ENCODE peak calls at places on chromosomes 2 and 18, in ten cellular contexts. M, W, C, F, P, N, E, I, U and Y are unnamed samples.

GRCh38 chr2:41329075-41329474 is 718.7 kb upstream of the PKDCC start:
- DNase-seq in M (no peak), N (no peak), E (no peak), I (no peak), W (no peak), U (no peak), F (no peak), C (no peak), P (no peak), Y (no peak)

GRCh38 chr2:66833036-66833435 is 398.1 kb downstream of the MEIS1 start:
- DNase-seq in I (no peak), E (no peak), W (no peak), P (no peak), F (peak), N (no peak), U (no peak), M (no peak), C (no peak), Y (no peak)

GRCh38 chr2:195899226-195899625 is 169.4 kb downstream of the DNAH7 start:
- DNase-seq in M (no peak), E (no peak), P (no peak), I (no peak), W (no peak), C (no peak), N (no peak), U (no peak), F (peak), Y (no peak)

GRCh38 chr2:45433363-45433762 is 177.7 kb downstream of the SRBD1 start:
- DNase-seq in E (no peak), C (no peak), U (no peak), F (no peak), N (no peak), W (no peak), M (no peak), I (no peak), P (no peak), Y (no peak)

GRCh38 chr2:69309336-69310048 is 77.5 kb downstream of the GFPT1 start:
- DNase-seq in P (no peak), N (no peak), W (no peak), E (no peak), I (peak), M (peak), U (no peak), F (peak), C (no peak), Y (no peak)

GRCh38 chr2:9149388-9149660 is 57.3 kb upstream of the ASAP2 start:
- DNase-seq in P (no peak), W (no peak), F (no peak), U (no peak), C (no peak), M (no peak), N (no peak), E (no peak), I (no peak), Y (no peak)

GRCh38 chr18:55054591-55054990 is 95.3 kb upstream of the CCDC68 start:
- DNase-seq in P (no peak), C (no peak), I (no peak), U (peak), W (no peak), M (no peak), F (peak), E (no peak), N (no peak), Y (no peak)

GRCh38 chr2:231425811-231426703 is 30.5 kb downstream of the B3GNT7 start:
- DNase-seq in E (no peak), I (peak), C (peak), M (no peak), W (no peak), F (no peak), P (peak), U (no peak), N (peak), Y (no peak)

GRCh38 chr18:74506405-74507119 is 10.4 kb downstream of the CNDP2 start:
- DNase-seq in W (no peak), I (no peak), P (no peak), E (no peak), C (no peak), F (peak), N (no peak), M (no peak), U (no peak), Y (no peak)

GRCh38 chr2:145033438-145033837 is 513.5 kb upstream of the ZEB2 start:
- DNase-seq in I (no peak), E (no peak), U (no peak), M (no peak), N (no peak), P (no peak), C (no peak), W (no peak), F (no peak), Y (no peak)

GRCh38 chr18:68764016-68764415 is 33.9 kb upstream of the CCDC102B start:
- DNase-seq in M (no peak), U (no peak), N (no peak), C (no peak), E (no peak), F (no peak), I (no peak), P (no peak), W (no peak), Y (no peak)

GRCh38 chr2:43129676-43130547 is 96.5 kb downstream of the ZFP36L2 start:
- DNase-seq in N (no peak), E (peak), F (no peak), P (no peak), U (peak), I (no peak), M (no peak), W (no peak), C (no peak), Y (no peak)